ENCODE peak calls at places on chromosome 19, in eight cellular contexts. E is fibroblast of mammary gland, H is mesothelial cell of epicardium, Y is WTC11, T is PC-9, N is thoracic aorta, X is COR-L47, G is EL. R is an unnamed sample.

GRCh38 chr19:3507371-3508120 is 1.4 kb downstream of the FZR1 start:
- DNase-seq in H (no peak), X (peak), N (no peak), Y (peak), T (no peak), G (peak), E (no peak), R (no peak)

GRCh38 chr19:47229674-47230121 is 1.3 kb downstream of the BBC3 start:
- DNase-seq in X (no peak), T (peak), G (no peak), Y (no peak), H (no peak), E (peak), N (no peak), R (no peak)

GRCh38 chr19:57068921-57069697 is 50.7 kb upstream of the USP29 start:
- DNase-seq in X (no peak), T (peak), Y (peak), H (no peak), G (no peak), N (no peak), E (no peak), R (peak)

GRCh38 chr19:45187421-45188100 is 9.0 kb downstream of the BLOC1S3 start:
- DNase-seq in T (peak), H (no peak), N (no peak), G (no peak), E (no peak), X (peak), Y (peak), R (no peak)

GRCh38 chr19:11519138-11519537 is 9.8 kb downstream of the ECSIT start:
- DNase-seq in X (no peak), G (no peak), E (no peak), N (no peak), Y (no peak), T (no peak), H (no peak), R (no peak)

GRCh38 chr19:7187605-7188339 is 106.4 kb downstream of the INSR start:
- DNase-seq in G (no peak), E (no peak), X (no peak), N (no peak), Y (no peak), T (no peak), H (no peak), R (no peak)

GRCh38 chr19:5086725-5087439 is 118.0 kb downstream of the KDM4B start:
- DNase-seq in X (peak), G (no peak), N (no peak), Y (peak), T (no peak), E (no peak), H (no peak), R (no peak)

GRCh38 chr19:1063030-1063908 is 3.7 kb upstream of the ARHGAP45 start:
- DNase-seq in N (no peak), H (no peak), E (peak), G (no peak), Y (peak), T (peak), X (no peak), R (no peak)

GRCh38 chr19:12766051-12766521 is 9.3 kb downstream of the HOOK2 start:
- DNase-seq in T (peak), G (peak), H (peak), E (peak), Y (peak), N (no peak), X (peak), R (no peak)

GRCh38 chr19:55585658-55586339 is 5.2 kb upstream of the ZNF579 start:
- DNase-seq in H (peak), T (peak), G (peak), E (peak), N (no peak), X (peak), Y (peak), R (peak)

GRCh38 chr19:53555352-53555751 is 17.4 kb downstream of the ZNF331 start:
- DNase-seq in N (no peak), Y (no peak), H (no peak), E (no peak), G (no peak), X (no peak), T (no peak), R (no peak)